ENCODE peak calls at places on chromosomes 16 and 17, in ten cellular contexts. Y, A, M, B, W, Q, D, F, T and N are unnamed samples.

GRCh38 chr17:78510141-78510935 is 66.9 kb downstream of the DNAH17 start:
- DNase-seq in T (no peak), Q (no peak), D (no peak), M (no peak), A (no peak), Y (no peak), F (no peak), W (no peak), B (no peak), N (no peak)

GRCh38 chr17:32297860-32298259 is 32.2 kb downstream of the RHBDL3 start:
- DNase-seq in B (no peak), M (no peak), Q (no peak), A (no peak), D (no peak), W (no peak), F (no peak), Y (no peak), T (no peak), N (no peak)

GRCh38 chr17:80443916-80444708 is 29.1 kb downstream of the ENDOV start:
- DNase-seq in B (no peak), D (no peak), F (no peak), Y (no peak), A (no peak), T (no peak), M (no peak), W (no peak), Q (no peak), N (no peak)

GRCh38 chr17:9212376-9213310 is 191.3 kb downstream of the NTN1 start:
- DNase-seq in D (no peak), F (no peak), W (no peak), A (no peak), Q (no peak), M (no peak), B (no peak), T (no peak), Y (no peak), N (no peak)

GRCh38 chr17:67038861-67039365 is 5.4 kb upstream of the CACNG1 start:
- DNase-seq in D (no peak), Y (no peak), F (no peak), M (no peak), B (no peak), A (no peak), W (no peak), T (no peak), Q (no peak), N (no peak)

GRCh38 chr16:20675488-20676267 is 21.8 kb downstream of the ACSM1 start:
- DNase-seq in F (no peak), W (peak; percentile 79), M (peak; percentile 26), D (no peak), A (peak; percentile 40), Q (no peak), B (peak; percentile 54), Y (peak; percentile 48), T (no peak), N (peak; percentile 39)

GRCh38 chr16:47492428-47493357 is 31.6 kb downstream of the PHKB start:
- DNase-seq in F (no peak), T (peak; percentile 82), A (peak; percentile 5), Q (no peak), B (no peak), W (peak; percentile 57), Y (no peak), M (no peak), D (no peak), N (peak; percentile 92)

GRCh38 chr17:47844814-47845453 is 3.9 kb upstream of the SCRN2 start:
- DNase-seq in Y (no peak), F (no peak), A (no peak), Q (no peak), T (no peak), M (no peak), B (peak; percentile 41), W (no peak), D (no peak), N (no peak)

GRCh38 chr17:48541036-48541573 is 3.8 kb downstream of the HOXB2 start:
- DNase-seq in W (no peak), F (no peak), Q (no peak), M (no peak), T (no peak), A (no peak), D (no peak), B (no peak), Y (no peak), N (no peak)

DNA sequence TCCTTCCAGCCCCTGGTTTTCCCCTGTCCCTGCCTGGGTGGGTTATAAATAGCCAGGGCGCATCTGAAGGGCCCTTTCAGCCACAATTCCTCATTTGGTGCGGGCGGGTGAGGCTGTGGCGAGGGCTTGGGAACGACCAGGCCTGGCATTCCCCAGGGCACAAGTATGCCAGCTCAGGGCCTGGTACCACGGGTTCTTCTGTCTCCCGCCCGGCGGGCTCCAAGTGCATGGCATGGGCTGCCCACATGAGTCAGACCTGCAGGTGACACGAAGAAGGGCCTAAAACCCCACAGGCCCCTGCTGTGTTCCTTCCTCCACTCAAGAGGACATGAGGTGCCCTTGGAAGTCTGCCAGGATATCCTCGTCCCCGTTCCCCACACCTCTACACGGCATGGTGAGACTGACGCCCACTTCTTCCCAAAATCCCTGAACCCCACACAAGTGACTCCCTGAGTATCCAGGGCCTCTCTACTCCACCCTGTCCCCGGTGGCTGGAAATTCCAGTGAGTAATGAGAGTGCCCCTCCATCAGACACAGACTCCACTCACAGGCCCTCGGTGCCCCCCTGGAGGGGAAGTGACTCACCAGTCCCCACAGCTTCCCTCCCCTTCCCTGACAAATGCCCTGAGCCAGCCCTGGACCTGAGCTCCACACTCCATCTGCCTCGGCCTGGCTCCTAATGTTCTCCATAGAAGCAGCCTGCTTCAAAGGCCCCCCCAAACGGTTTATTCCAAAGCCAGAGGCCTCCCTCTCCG is 68.8 kb downstream of the ABR start:
- DNase-seq in A (no peak), B (peak; percentile 87), F (peak; percentile 89), W (peak; percentile 79), Y (no peak), T (peak; percentile 68), Q (no peak), D (peak; percentile 70), M (no peak), N (peak; percentile 60)
- H3K4me1 ChIP-seq in A (peaks cover 23% of the 10 kb centered on the region), B (peaks cover 50% of the 10 kb centered on the region), F (peaks cover 36% of the 10 kb centered on the region), W (peaks cover 72% of the 10 kb centered on the region), Y (peaks cover 27% of the 10 kb centered on the region), T (peaks cover 82% of the 10 kb centered on the region), Q (peaks cover 41% of the 10 kb centered on the region), D (peaks cover 59% of the 10 kb centered on the region), M (peaks cover 36% of the 10 kb centered on the region), N (peaks cover 37% of the 10 kb centered on the region)

DNA sequence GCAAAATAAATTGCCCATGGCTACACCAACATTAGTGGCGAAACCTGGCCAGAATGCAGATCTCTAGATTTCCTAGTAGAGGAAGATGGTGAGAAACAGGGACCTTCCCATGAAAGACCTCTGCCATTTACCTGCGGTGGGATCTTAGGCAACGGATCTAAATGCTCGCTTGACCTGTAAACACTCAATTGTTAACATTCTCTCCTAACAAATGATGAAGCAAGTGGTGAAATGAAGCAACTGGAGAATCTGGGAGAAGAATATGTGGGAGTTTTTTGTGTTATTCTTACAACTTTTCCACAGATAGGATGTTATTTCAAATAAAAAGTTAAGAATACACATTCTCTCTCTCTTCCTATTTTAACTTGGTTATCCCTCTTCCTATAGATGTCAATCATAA is 56.6 kb downstream of the SMG6 start:
- DNase-seq in T (no peak), W (no peak), M (no peak), D (no peak), Y (no peak), B (no peak), Q (no peak), A (no peak), F (no peak), N (no peak)
- H3K4me3 ChIP-seq in T (no peak overlapping the region), W (no peak overlapping the region), M (no peak overlapping the region), D (no peak overlapping the region), Y (no peak overlapping the region), B (no peak overlapping the region), Q (no peak overlapping the region), A (no peak overlapping the region), F (no peak overlapping the region), N (no peak overlapping the region)

DNA sequence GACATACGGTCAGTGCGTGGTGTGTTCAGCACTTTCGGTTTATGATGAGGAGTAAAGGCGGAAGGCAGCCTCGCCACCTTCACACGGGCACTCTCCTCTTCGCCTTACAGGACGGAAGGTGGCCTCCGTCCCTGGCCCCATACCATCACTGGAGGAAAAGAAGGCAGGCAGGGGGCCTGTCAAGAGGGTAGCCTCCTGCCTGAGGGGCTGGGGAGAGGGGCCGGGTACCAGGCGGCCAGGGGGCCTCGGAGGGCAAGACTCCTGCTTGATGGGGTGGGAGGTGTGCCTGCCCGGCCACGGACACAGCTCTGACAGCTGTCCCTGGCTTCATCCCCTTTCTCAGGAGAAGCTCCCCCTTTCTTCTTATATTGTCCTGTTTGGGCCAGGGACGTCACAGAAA is 15.6 kb upstream of the SLC38A8 start:
- DNase-seq in B (no peak), A (no peak), W (no peak), Q (no peak), M (no peak), D (no peak), T (no peak), F (no peak), Y (no peak), N (no peak)
- H3K36me3 ChIP-seq in B (peaks cover 14% of the 10 kb centered on the region), A (peaks cover 100% of the 10 kb centered on the region), W (no peaks in the 10 kb centered on the region), Q (peaks cover 96% of the 10 kb centered on the region), M (peaks cover 96% of the 10 kb centered on the region), D (peaks cover 3% of the 10 kb centered on the region), T (peaks cover 82% of the 10 kb centered on the region), F (peaks cover 15% of the 10 kb centered on the region), Y (peaks cover 98% of the 10 kb centered on the region), N (peaks cover 67% of the 10 kb centered on the region)

GRCh38 chr16:50209548-50210265 is 56.6 kb downstream of the TENT4B start:
- DNase-seq in W (peak; percentile 35), B (no peak), A (no peak), Y (no peak), Q (no peak), M (no peak), D (no peak), T (no peak), F (no peak), N (no peak)

GRCh38 chr16:50210266-50211038 is 55.9 kb upstream of the ADCY7 start:
- DNase-seq in D (peak; percentile 32), M (peak; percentile 55), Y (peak; percentile 66), A (peak; percentile 57), F (peak; percentile 86), T (peak; percentile 80), B (peak; percentile 58), W (peak; percentile 82), Q (no peak), N (peak; percentile 84)

GRCh38 chr16:50204426-50205108 is 51.5 kb downstream of the TENT4B start:
- DNase-seq in B (no peak), Y (no peak), D (no peak), T (no peak), F (peak; percentile 20), M (no peak), W (no peak), A (no peak), Q (no peak), N (no peak)

GRCh38 chr16:50208460-50208931 is 55.4 kb downstream of the TENT4B start:
- DNase-seq in B (peak; percentile 63), F (peak; percentile 65), W (no peak), T (no peak), M (no peak), Y (no peak), Q (no peak), A (no peak), D (no peak), N (no peak)

GRCh38 chr16:50207652-50208051 is 54.5 kb downstream of the TENT4B start:
- DNase-seq in T (no peak), M (no peak), W (no peak), B (peak; percentile 22), D (no peak), A (no peak), Y (no peak), Q (no peak), F (peak; percentile 79), N (no peak)
- H3K4me1 ChIP-seq in T (peaks cover 77% of the 10 kb centered on the region), M (peaks cover 11% of the 10 kb centered on the region), W (peaks cover 62% of the 10 kb centered on the region), B (peaks cover 39% of the 10 kb centered on the region), D (peaks cover 21% of the 10 kb centered on the region), A (peaks cover 4% of the 10 kb centered on the region), Y (peaks cover 3% of the 10 kb centered on the region), Q (peaks cover 3% of the 10 kb centered on the region), F (peaks cover 38% of the 10 kb centered on the region), N (peaks cover 35% of the 10 kb centered on the region)

GRCh38 chr16:22194707-22195444 is 11.2 kb upstream of the EEF2K start:
- DNase-seq in M (peak; percentile 21), F (no peak), B (no peak), A (no peak), Y (no peak), W (no peak), D (no peak), T (no peak), Q (peak; percentile 13), N (no peak)
- H3K4me3 ChIP-seq in M (no peak overlapping the region), F (no peak overlapping the region), B (no peak overlapping the region), A (no peak overlapping the region), Y (peak overlapping the region; percentile 71), W (no peak overlapping the region), D (no peak overlapping the region), T (no peak overlapping the region), Q (no peak overlapping the region), N (no peak overlapping the region)